ENCODE peak calls at places on chromosome 22, in nine cellular contexts. C is A673, U is transverse colon, Q is PC-3, A is adrenal gland, P is Peyer's patch, K is fibroblast of lung, T is lower lobe of right lung, E is IMR-90. H is an unnamed sample.

GRCh38 chr22:24707477-24707816 is 67.1 kb downstream of the PIWIL3 start:
- DNase-seq in K (no peak), U (peak), C (no peak), T (no peak), Q (no peak), P (no peak), E (no peak), A (no peak), H (no peak)

GRCh38 chr22:23282089-23282501 is 101.8 kb downstream of the BCR start:
- DNase-seq in C (peak), T (peak), P (no peak), E (peak), U (peak), A (peak), K (peak), Q (peak), H (peak)

GRCh38 chr22:31451709-31452571 is 37.7 kb downstream of the EIF4ENIF1 start:
- DNase-seq in U (no peak), A (no peak), C (peak), Q (peak), E (peak), K (peak), T (no peak), P (no peak), H (no peak)

GRCh38 chr22:23066200-23067022 is 3.9 kb upstream of the GNAZ start:
- DNase-seq in U (peak), P (peak), C (no peak), A (peak), Q (no peak), K (no peak), T (peak), E (no peak), H (peak)

GRCh38 chr22:36846271-36846670 is 14.5 kb upstream of the NCF4 start:
- DNase-seq in E (no peak), P (no peak), C (no peak), A (no peak), K (no peak), T (no peak), U (no peak), Q (no peak), H (no peak)

GRCh38 chr22:25448435-25449051 is 115.9 kb upstream of the GRK3 start:
- DNase-seq in E (peak), K (peak), T (no peak), Q (peak), U (no peak), P (no peak), A (no peak), C (no peak), H (no peak)

GRCh38 chr22:35590634-35591295 is 26.4 kb downstream of the MB start:
- DNase-seq in A (no peak), P (no peak), C (no peak), T (no peak), Q (no peak), U (no peak), E (no peak), K (no peak), H (no peak)

GRCh38 chr22:45064313-45065268 is 54.8 kb upstream of the PHF21B start:
- DNase-seq in P (no peak), T (no peak), C (no peak), E (peak), K (peak), A (no peak), Q (peak), U (no peak), H (no peak)

GRCh38 chr22:29202231-29203192 is 3.2 kb upstream of the EMID1 start:
- DNase-seq in A (peak), E (peak), T (peak), P (peak), K (peak), C (peak), Q (peak), U (peak), H (no peak)

GRCh38 chr22:26648011-26648497 is 9.3 kb upstream of the MIAT start:
- DNase-seq in T (no peak), A (no peak), C (no peak), U (peak), P (peak), Q (no peak), E (no peak), K (no peak), H (no peak)

GRCh38 chr22:30396871-30397655 is at the start of gene SEC14L2:
- DNase-seq in Q (peak), T (peak), A (peak), U (peak), P (peak), K (peak), C (peak), E (peak), H (peak)

GRCh38 chr22:23085351-23085671 is 15.0 kb downstream of the GNAZ start:
- DNase-seq in P (no peak), A (no peak), C (no peak), T (no peak), K (no peak), E (no peak), Q (no peak), U (no peak), H (no peak)

GRCh38 chr22:35437038-35437437 is 37.1 kb downstream of the MCM5 start:
- DNase-seq in U (no peak), T (no peak), C (peak), P (no peak), Q (peak), A (no peak), K (no peak), E (no peak), H (peak)

GRCh38 chr22:17172172-17172833 is 13.2 kb upstream of the HDHD5 start:
- DNase-seq in C (no peak), U (no peak), Q (no peak), A (peak), K (no peak), E (no peak), T (peak), P (no peak), H (peak)

GRCh38 chr22:42473484-42474193 is 41.4 kb upstream of the NFAM1 start:
- DNase-seq in E (peak), K (peak), Q (peak), C (peak), A (no peak), T (no peak), U (no peak), P (no peak), H (peak)

GRCh38 chr22:16953206-16954059 is 54.6 kb downstream of the GAB4 start:
- DNase-seq in Q (no peak), E (no peak), U (no peak), T (no peak), A (no peak), C (no peak), P (no peak), K (no peak), H (no peak)

GRCh38 chr22:44272330-44272729 is 40.4 kb downstream of the SHISAL1 start:
- DNase-seq in Q (no peak), K (no peak), U (no peak), P (no peak), A (no peak), C (no peak), E (no peak), T (no peak), H (no peak)

GRCh38 chr22:17381237-17381913 is 12.1 kb downstream of the CECR2 start:
- DNase-seq in U (no peak), P (no peak), T (no peak), K (no peak), Q (peak), E (no peak), C (no peak), A (no peak), H (no peak)

GRCh38 chr22:37194750-37195149 is 6.7 kb upstream of the C1QTNF6 start:
- DNase-seq in P (no peak), A (no peak), K (no peak), C (no peak), Q (no peak), U (no peak), E (no peak), T (peak), H (no peak)

GRCh38 chr22:32971252-32971651 is 86.9 kb downstream of the SYN3 start:
- DNase-seq in T (no peak), E (no peak), C (no peak), U (no peak), A (no peak), P (no peak), K (no peak), Q (no peak), H (no peak)

GRCh38 chr22:20573830-20574615 is 66.6 kb downstream of the MED15 start:
- DNase-seq in K (no peak), P (no peak), C (no peak), Q (no peak), E (no peak), A (no peak), T (no peak), U (no peak), H (no peak)

GRCh38 chr22:23169032-23169384 is 11.3 kb upstream of the BCR start:
- DNase-seq in K (no peak), C (no peak), P (no peak), U (no peak), T (no peak), Q (no peak), A (no peak), E (no peak), H (no peak)

GRCh38 chr22:29727248-29727551 is 7.4 kb downstream of the CABP7 start:
- DNase-seq in C (peak), T (peak), K (peak), P (peak), E (peak), U (peak), Q (no peak), A (no peak), H (peak)

GRCh38 chr22:35552186-35552842 is 11.7 kb downstream of the RASD2 start:
- DNase-seq in T (no peak), E (no peak), P (peak), K (no peak), C (peak), Q (peak), A (no peak), U (peak), H (peak)

GRCh38 chr22:49575703-49576081 is 252.0 kb downstream of the BRD1 start:
- DNase-seq in U (no peak), A (no peak), T (peak), P (no peak), K (no peak), C (no peak), E (no peak), Q (no peak), H (no peak)
- H3K27ac ChIP-seq in U (no peak), A (no peak), T (peak), P (no peak), K (no peak), C (no peak), E (no peak), Q (no peak), H (no peak)

DNA sequence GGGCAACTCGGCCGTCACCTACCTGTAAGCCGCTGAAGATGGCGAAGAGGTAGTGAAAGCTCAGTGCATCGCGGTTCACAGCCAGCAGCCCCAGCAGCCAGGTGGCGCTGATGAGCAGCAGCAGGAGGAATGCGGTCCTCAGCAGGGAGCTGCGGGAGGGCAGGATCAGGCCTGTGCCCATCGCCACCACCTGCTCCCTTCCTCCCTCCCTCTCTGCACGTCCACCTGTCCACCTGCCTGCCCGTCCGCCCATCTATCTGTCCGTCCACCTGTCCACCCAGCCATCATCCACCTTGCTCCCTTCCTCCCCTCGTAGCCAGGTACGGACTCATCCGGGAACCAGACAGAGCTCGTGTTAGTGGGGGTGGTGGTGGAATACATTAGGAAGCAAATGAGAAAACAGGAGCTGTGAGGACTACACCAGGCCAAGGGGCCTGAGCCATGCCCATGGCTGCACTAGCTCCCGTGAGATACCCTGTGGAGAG is 32.2 kb downstream of the TRMU start:
- DNase-seq in C (peak), A (peak), T (peak), E (peak), Q (peak), K (peak), U (peak), P (peak), H (peak)
- H3K4me3 ChIP-seq in C (no peak), A (no peak), T (no peak), E (no peak), Q (no peak), K (no peak), U (no peak), P (peak), H (no peak)

DNA sequence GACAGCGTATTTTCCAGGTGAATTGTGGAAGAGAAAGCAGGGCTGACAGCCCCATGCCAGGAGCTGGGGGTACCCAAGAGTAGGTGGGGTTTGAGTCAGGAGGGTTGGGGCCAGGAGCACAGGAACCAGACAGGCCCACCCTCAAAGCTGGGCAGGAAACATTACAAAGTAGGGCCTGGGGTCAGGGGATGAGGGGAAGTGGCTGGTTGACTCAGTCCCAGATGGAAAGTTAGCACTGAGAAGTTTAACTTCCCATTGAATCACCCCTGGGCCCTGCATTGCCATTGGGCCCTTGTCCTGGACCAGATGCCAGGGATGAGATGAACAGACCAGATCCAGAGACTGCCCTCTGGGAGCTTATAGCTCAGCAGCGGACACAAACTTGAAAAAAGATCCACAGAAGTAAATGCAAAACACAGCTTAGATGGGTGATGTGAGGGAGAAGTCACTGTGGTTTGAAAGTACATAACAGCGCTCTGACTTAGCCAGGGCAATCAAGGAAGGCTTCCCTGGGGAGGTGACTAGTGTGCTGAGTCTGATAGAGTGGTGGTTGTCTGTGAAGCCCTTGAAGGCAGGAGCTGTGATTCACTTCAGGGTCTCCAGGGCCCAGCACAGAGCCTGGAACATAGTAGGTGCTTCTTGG is 2.2 kb downstream of the MAFF start:
- DNase-seq in U (no peak), C (no peak), K (peak), A (no peak), T (no peak), E (peak), P (no peak), Q (peak), H (no peak)
- H3K27ac ChIP-seq in U (peak), C (no peak), K (peak), A (peak), T (peak), E (peak), P (peak), Q (peak), H (peak)

GRCh38 chr22:47739216-47739615 is 976.8 kb downstream of the TBC1D22A start:
- DNase-seq in A (no peak), E (no peak), P (no peak), Q (no peak), K (no peak), U (no peak), C (no peak), T (no peak), H (no peak)
- H3K4me3 ChIP-seq in A (no peak), E (no peak), P (no peak), Q (no peak), K (no peak), U (no peak), C (no peak), T (no peak), H (no peak)

GRCh38 chr22:39306456-39307361 is 12.7 kb downstream of the RPL3 start:
- DNase-seq in E (no peak), K (peak), U (peak), Q (peak), P (peak), A (peak), T (peak), C (peak), H (no peak)

GRCh38 chr22:39309364-39309861 is 10.0 kb downstream of the RPL3 start:
- DNase-seq in A (no peak), Q (no peak), E (no peak), C (peak), P (no peak), U (no peak), T (no peak), K (peak), H (no peak)

GRCh38 chr22:39309881-39310714 is 9.3 kb downstream of the RPL3 start:
- DNase-seq in E (peak), U (no peak), P (no peak), T (no peak), K (peak), Q (peak), C (peak), A (peak), H (no peak)

GRCh38 chr22:39311592-39312400 is 7.6 kb downstream of the RPL3 start:
- DNase-seq in P (no peak), T (no peak), A (peak), E (no peak), U (no peak), C (peak), Q (no peak), K (no peak), H (no peak)

GRCh38 chr22:39308614-39309363 is 10.6 kb downstream of the RPL3 start:
- DNase-seq in A (peak), Q (peak), K (peak), T (peak), E (peak), P (no peak), C (peak), U (peak), H (no peak)
- H3K27ac ChIP-seq in A (peak), Q (peak), K (peak), T (peak), E (peak), P (peak), C (peak), U (peak), H (peak)

GRCh38 chr22:27668828-27669797 is 132.4 kb downstream of the MN1 start:
- DNase-seq in T (peak), C (no peak), E (peak), A (peak), P (no peak), U (peak), Q (peak), K (peak), H (peak)

GRCh38 chr22:27670701-27671412 is 130.7 kb downstream of the MN1 start:
- DNase-seq in A (peak), T (no peak), Q (peak), U (peak), C (peak), E (no peak), K (no peak), P (no peak), H (peak)

GRCh38 chr22:27671413-27671721 is 130.2 kb downstream of the MN1 start:
- DNase-seq in Q (no peak), A (no peak), T (no peak), K (no peak), P (no peak), C (no peak), U (no peak), E (no peak), H (no peak)

GRCh38 chr22:27667121-27667843 is 134.3 kb downstream of the MN1 start:
- DNase-seq in K (peak), T (no peak), P (no peak), Q (no peak), A (no peak), E (no peak), U (no peak), C (no peak), H (peak)

GRCh38 chr22:27669798-27670599 is 131.6 kb downstream of the MN1 start:
- DNase-seq in C (no peak), T (no peak), U (no peak), A (peak), P (no peak), E (no peak), Q (peak), K (no peak), H (peak)
- H3K4me3 ChIP-seq in C (no peak), T (no peak), U (no peak), A (no peak), P (no peak), E (no peak), Q (no peak), K (no peak), H (no peak)

H was measured in testis.